ENCODE peak calls at places on chromosomes 2 and 18, in seven cellular contexts. One of them, this sample, is unnamed.

GRCh38 chr2:39114771-39115170 is 6.1 kb downstream of the SOS1 start:
- DNase-seq in sigmoid colon: no peak
- DNase-seq in breast epithelium: no peak
- DNase-seq in upper lobe of left lung: no peak
- DNase-seq in endothelial cell of umbilical vein: no peak
- DNase-seq in K562: no peak
- DNase-seq in vagina: no peak
- DNase-seq in this sample: no peak

GRCh38 chr2:64363848-64364247 is 90.1 kb upstream of the LGALSL start:
- DNase-seq in endothelial cell of umbilical vein: no peak
- DNase-seq in vagina: no peak
- DNase-seq in breast epithelium: no peak
- DNase-seq in sigmoid colon: no peak
- DNase-seq in upper lobe of left lung: no peak
- DNase-seq in K562: no peak
- DNase-seq in this sample: no peak

GRCh38 chr2:167702227-167702626 is 545.2 kb downstream of the STK39 start:
- DNase-seq in sigmoid colon: no peak
- DNase-seq in vagina: no peak
- DNase-seq in breast epithelium: no peak
- DNase-seq in upper lobe of left lung: no peak
- DNase-seq in K562: no peak
- DNase-seq in endothelial cell of umbilical vein: no peak
- DNase-seq in this sample: no peak

GRCh38 chr18:74610216-74610615 is 12.5 kb downstream of the ZNF407 start:
- DNase-seq in sigmoid colon: no peak
- DNase-seq in upper lobe of left lung: no peak
- DNase-seq in endothelial cell of umbilical vein: no peak
- DNase-seq in K562: no peak
- DNase-seq in vagina: no peak
- DNase-seq in breast epithelium: no peak
- DNase-seq in this sample: no peak

GRCh38 chr2:85330839-85331636 is 3.2 kb upstream of the TGOLN2 start:
- DNase-seq in upper lobe of left lung: no peak
- DNase-seq in breast epithelium: no peak
- DNase-seq in endothelial cell of umbilical vein: no peak
- DNase-seq in K562: no peak
- DNase-seq in vagina: no peak
- DNase-seq in sigmoid colon: no peak
- DNase-seq in this sample: no peak

GRCh38 chr2:200860092-200860795 is 4.2 kb downstream of the CLK1 start:
- DNase-seq in endothelial cell of umbilical vein: peak
- DNase-seq in sigmoid colon: no peak
- DNase-seq in vagina: no peak
- DNase-seq in breast epithelium: no peak
- DNase-seq in upper lobe of left lung: no peak
- DNase-seq in K562: no peak
- DNase-seq in this sample: no peak

GRCh38 chr2:51153236-51153635 is 121.3 kb upstream of the NRXN1 start:
- DNase-seq in sigmoid colon: no peak
- DNase-seq in vagina: no peak
- DNase-seq in breast epithelium: no peak
- DNase-seq in endothelial cell of umbilical vein: no peak
- DNase-seq in K562: no peak
- DNase-seq in upper lobe of left lung: no peak
- DNase-seq in this sample: no peak

GRCh38 chr2:176584333-176584732 is 315.1 kb downstream of the MTX2 start:
- DNase-seq in vagina: no peak
- DNase-seq in K562: no peak
- DNase-seq in upper lobe of left lung: no peak
- DNase-seq in breast epithelium: no peak
- DNase-seq in sigmoid colon: no peak
- DNase-seq in endothelial cell of umbilical vein: peak
- DNase-seq in this sample: no peak

GRCh38 chr18:63183263-63183662 is 136.3 kb downstream of the BCL2 start:
- DNase-seq in breast epithelium: no peak
- DNase-seq in endothelial cell of umbilical vein: no peak
- DNase-seq in vagina: no peak
- DNase-seq in upper lobe of left lung: no peak
- DNase-seq in K562: no peak
- DNase-seq in sigmoid colon: no peak
- DNase-seq in this sample: no peak

GRCh38 chr2:215917953-215918620 is 95.3 kb downstream of the MREG start:
- DNase-seq in vagina: no peak
- DNase-seq in upper lobe of left lung: no peak
- DNase-seq in sigmoid colon: no peak
- DNase-seq in endothelial cell of umbilical vein: peak
- DNase-seq in breast epithelium: no peak
- DNase-seq in K562: no peak
- DNase-seq in this sample: no peak

GRCh38 chr2:105682401-105682800 is 62.3 kb upstream of the NCK2 start:
- DNase-seq in breast epithelium: no peak
- DNase-seq in sigmoid colon: no peak
- DNase-seq in endothelial cell of umbilical vein: no peak
- DNase-seq in upper lobe of left lung: no peak
- DNase-seq in vagina: no peak
- DNase-seq in K562: no peak
- DNase-seq in this sample: no peak

GRCh38 chr2:31238906-31239841 is 5.2 kb downstream of the EHD3 start:
- DNase-seq in endothelial cell of umbilical vein: no peak
- DNase-seq in breast epithelium: no peak
- DNase-seq in K562: no peak
- DNase-seq in upper lobe of left lung: peak
- DNase-seq in sigmoid colon: no peak
- DNase-seq in vagina: no peak
- DNase-seq in this sample: no peak

GRCh38 chr2:167181134-167181533 is 292.9 kb downstream of the XIRP2 start:
- DNase-seq in upper lobe of left lung: no peak
- DNase-seq in breast epithelium: no peak
- DNase-seq in K562: no peak
- DNase-seq in vagina: no peak
- DNase-seq in sigmoid colon: no peak
- DNase-seq in endothelial cell of umbilical vein: no peak
- DNase-seq in this sample: no peak

GRCh38 chr2:208595386-208596275 is 189.0 kb downstream of the PTH2R start:
- DNase-seq in vagina: no peak
- DNase-seq in upper lobe of left lung: no peak
- DNase-seq in endothelial cell of umbilical vein: no peak
- DNase-seq in sigmoid colon: no peak
- DNase-seq in breast epithelium: no peak
- DNase-seq in K562: peak
- DNase-seq in this sample: peak

GRCh38 chr18:48814490-48815181 is 136.1 kb downstream of the SMAD7 start:
- DNase-seq in sigmoid colon: peak
- DNase-seq in K562: no peak
- DNase-seq in endothelial cell of umbilical vein: no peak
- DNase-seq in upper lobe of left lung: no peak
- DNase-seq in vagina: no peak
- DNase-seq in breast epithelium: no peak
- DNase-seq in this sample: peak

GRCh38 chr2:133848111-133848649 is 279.9 kb upstream of the NCKAP5 start:
- DNase-seq in endothelial cell of umbilical vein: no peak
- DNase-seq in vagina: peak
- DNase-seq in upper lobe of left lung: no peak
- DNase-seq in K562: no peak
- DNase-seq in breast epithelium: no peak
- DNase-seq in sigmoid colon: no peak
- DNase-seq in this sample: no peak

GRCh38 chr18:50282521-50283335 is 1.4 kb upstream of the MBD1 start:
- DNase-seq in vagina: no peak
- DNase-seq in upper lobe of left lung: peak
- DNase-seq in sigmoid colon: no peak
- DNase-seq in K562: no peak
- DNase-seq in endothelial cell of umbilical vein: no peak
- DNase-seq in breast epithelium: no peak
- DNase-seq in this sample: no peak

GRCh38 chr2:100742884-100743283 is 77.1 kb upstream of the NPAS2 start:
- DNase-seq in upper lobe of left lung: no peak
- DNase-seq in breast epithelium: no peak
- DNase-seq in K562: no peak
- DNase-seq in sigmoid colon: no peak
- DNase-seq in endothelial cell of umbilical vein: no peak
- DNase-seq in vagina: no peak
- DNase-seq in this sample: no peak

DNA sequence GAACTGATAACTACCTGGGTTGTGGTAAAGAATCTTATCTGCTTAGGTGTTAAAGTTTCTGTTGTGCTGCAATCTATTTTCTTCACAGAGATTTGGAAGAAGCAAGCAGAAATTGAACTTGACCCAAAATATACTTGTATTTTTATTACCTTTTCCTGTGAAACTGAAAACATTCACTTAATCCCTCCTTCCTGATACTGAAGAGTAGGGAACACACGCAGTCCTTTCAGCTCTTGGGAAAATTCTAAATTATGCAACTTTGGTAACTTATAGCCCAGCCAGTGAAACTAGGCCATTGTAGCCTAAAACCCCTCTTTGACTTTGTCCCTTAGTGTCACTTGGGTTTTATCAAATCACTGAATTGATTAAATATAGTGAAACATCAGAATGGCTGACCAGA is 128.4 kb upstream of the MEIS1 start:
- DNase-seq in sigmoid colon: no peak
- DNase-seq in breast epithelium: no peak
- DNase-seq in vagina: no peak
- DNase-seq in upper lobe of left lung: no peak
- DNase-seq in endothelial cell of umbilical vein: no peak
- DNase-seq in K562: no peak
- DNase-seq in this sample: no peak
- TF ChIP-seq POLR2AphosphoS5 in sigmoid colon: no peak
- TF ChIP-seq POLR2AphosphoS5 in breast epithelium: no peak
- TF ChIP-seq POLR2AphosphoS5 in vagina: no peak
- TF ChIP-seq POLR2AphosphoS5 in upper lobe of left lung: no peak
- TF ChIP-seq POLR2AphosphoS5 in endothelial cell of umbilical vein: no peak
- TF ChIP-seq POLR2AphosphoS5 in K562: no peak
- TF ChIP-seq POLR2AphosphoS5 in this sample: no peak

DNA sequence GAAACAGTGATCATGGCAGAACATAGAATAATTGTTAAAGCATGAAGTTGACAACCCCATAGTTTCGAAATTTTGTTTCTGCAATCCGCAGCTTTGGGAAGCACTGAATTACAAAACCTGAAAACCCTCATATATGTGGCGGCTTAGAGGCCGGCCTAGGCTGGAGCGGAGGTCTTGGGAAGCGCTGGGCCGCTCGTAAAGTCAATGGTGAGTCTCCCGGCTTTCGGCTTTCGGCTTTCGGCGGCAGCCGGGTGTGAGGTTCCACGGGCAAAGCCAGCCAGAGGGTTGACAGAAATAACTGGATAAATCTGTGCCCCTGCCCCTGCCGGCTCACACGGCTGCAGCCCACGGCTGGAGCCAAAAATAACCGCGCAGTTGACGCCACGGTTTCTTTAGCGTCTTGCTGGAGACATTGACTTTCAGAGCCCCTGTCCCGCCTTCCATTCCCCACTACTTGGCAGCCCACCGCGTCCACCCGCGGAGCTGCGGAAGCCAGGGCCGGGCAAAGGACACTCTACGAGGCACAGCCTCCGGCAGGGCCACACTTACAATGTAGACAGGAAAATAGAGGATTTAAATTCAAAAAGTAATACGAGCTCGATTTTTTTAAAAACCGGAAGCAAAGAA is 28.5 kb upstream of the ATP6V1B1 start:
- DNase-seq in upper lobe of left lung: peak
- DNase-seq in endothelial cell of umbilical vein: no peak
- DNase-seq in K562: no peak
- DNase-seq in sigmoid colon: no peak
- DNase-seq in vagina: no peak
- DNase-seq in breast epithelium: no peak
- DNase-seq in this sample: no peak
- H3K4me3 ChIP-seq in upper lobe of left lung: peak
- H3K4me3 ChIP-seq in endothelial cell of umbilical vein: no peak
- H3K4me3 ChIP-seq in K562: no peak
- H3K4me3 ChIP-seq in sigmoid colon: peak
- H3K4me3 ChIP-seq in vagina: no peak
- H3K4me3 ChIP-seq in breast epithelium: peak
- H3K4me3 ChIP-seq in this sample: peak

GRCh38 chr2:207256026-207256425 is 90.3 kb upstream of the KLF7 start:
- DNase-seq in endothelial cell of umbilical vein: no peak
- DNase-seq in vagina: no peak
- DNase-seq in upper lobe of left lung: no peak
- DNase-seq in sigmoid colon: no peak
- DNase-seq in K562: no peak
- DNase-seq in breast epithelium: no peak
- DNase-seq in this sample: no peak

GRCh38 chr2:207256476-207257207 is 90.9 kb upstream of the KLF7 start:
- DNase-seq in endothelial cell of umbilical vein: no peak
- DNase-seq in upper lobe of left lung: no peak
- DNase-seq in breast epithelium: no peak
- DNase-seq in K562: no peak
- DNase-seq in sigmoid colon: no peak
- DNase-seq in vagina: no peak
- DNase-seq in this sample: no peak

GRCh38 chr2:207257291-207258190 is 91.8 kb upstream of the KLF7 start:
- DNase-seq in breast epithelium: no peak
- DNase-seq in K562: no peak
- DNase-seq in upper lobe of left lung: no peak
- DNase-seq in vagina: no peak
- DNase-seq in endothelial cell of umbilical vein: no peak
- DNase-seq in sigmoid colon: no peak
- DNase-seq in this sample: no peak

GRCh38 chr2:207260021-207260420 is 94.3 kb upstream of the KLF7 start:
- DNase-seq in upper lobe of left lung: no peak
- DNase-seq in sigmoid colon: no peak
- DNase-seq in K562: no peak
- DNase-seq in endothelial cell of umbilical vein: no peak
- DNase-seq in vagina: no peak
- DNase-seq in breast epithelium: no peak
- DNase-seq in this sample: no peak

GRCh38 chr2:207258191-207258991 is 92.6 kb upstream of the KLF7 start:
- DNase-seq in breast epithelium: peak
- DNase-seq in upper lobe of left lung: no peak
- DNase-seq in vagina: no peak
- DNase-seq in endothelial cell of umbilical vein: peak
- DNase-seq in K562: no peak
- DNase-seq in sigmoid colon: peak
- DNase-seq in this sample: peak
- TF ChIP-seq POLR2AphosphoS5 in breast epithelium: no peak
- TF ChIP-seq POLR2AphosphoS5 in upper lobe of left lung: peak
- TF ChIP-seq POLR2AphosphoS5 in vagina: peak
- TF ChIP-seq POLR2AphosphoS5 in endothelial cell of umbilical vein: no peak
- TF ChIP-seq POLR2AphosphoS5 in K562: no peak
- TF ChIP-seq POLR2AphosphoS5 in sigmoid colon: peak
- TF ChIP-seq POLR2AphosphoS5 in this sample: peak

GRCh38 chr2:174984561-174984960 is 20.6 kb downstream of the CHN1 start:
- DNase-seq in breast epithelium: no peak
- DNase-seq in vagina: no peak
- DNase-seq in endothelial cell of umbilical vein: no peak
- DNase-seq in K562: no peak
- DNase-seq in upper lobe of left lung: no peak
- DNase-seq in sigmoid colon: no peak
- DNase-seq in this sample: no peak

GRCh38 chr2:174979996-174980395 is 25.2 kb downstream of the CHN1 start:
- DNase-seq in vagina: no peak
- DNase-seq in K562: no peak
- DNase-seq in sigmoid colon: no peak
- DNase-seq in breast epithelium: no peak
- DNase-seq in upper lobe of left lung: no peak
- DNase-seq in endothelial cell of umbilical vein: no peak
- DNase-seq in this sample: no peak

GRCh38 chr2:174985624-174986023 is 19.6 kb downstream of the CHN1 start:
- DNase-seq in endothelial cell of umbilical vein: peak
- DNase-seq in upper lobe of left lung: no peak
- DNase-seq in K562: no peak
- DNase-seq in vagina: no peak
- DNase-seq in breast epithelium: no peak
- DNase-seq in sigmoid colon: no peak
- DNase-seq in this sample: no peak

GRCh38 chr2:174977364-174977763 is 27.8 kb downstream of the CHN1 start:
- DNase-seq in vagina: no peak
- DNase-seq in breast epithelium: no peak
- DNase-seq in K562: no peak
- DNase-seq in endothelial cell of umbilical vein: no peak
- DNase-seq in sigmoid colon: no peak
- DNase-seq in upper lobe of left lung: no peak
- DNase-seq in this sample: no peak

GRCh38 chr2:174981336-174981735 is 23.8 kb downstream of the CHN1 start:
- DNase-seq in breast epithelium: no peak
- DNase-seq in upper lobe of left lung: no peak
- DNase-seq in K562: no peak
- DNase-seq in vagina: no peak
- DNase-seq in sigmoid colon: no peak
- DNase-seq in endothelial cell of umbilical vein: no peak
- DNase-seq in this sample: no peak
- H3K4me3 ChIP-seq in breast epithelium: no peak
- H3K4me3 ChIP-seq in upper lobe of left lung: no peak
- H3K4me3 ChIP-seq in K562: no peak
- H3K4me3 ChIP-seq in vagina: no peak
- H3K4me3 ChIP-seq in sigmoid colon: no peak
- H3K4me3 ChIP-seq in endothelial cell of umbilical vein: no peak
- H3K4me3 ChIP-seq in this sample: no peak

This sample was measured in transverse colon.